ENCODE peak calls at places on chromosome 14, in four cellular contexts. G is substantia nigra, W is RWPE1, S is astrocyte of the spinal cord. Y is an unnamed sample.

GRCh38 chr14:103361868-103362267 is 23.3 kb upstream of the MARK3 start:
- DNase-seq in G (no peak), W (peak), S (peak), Y (no peak)

GRCh38 chr14:69808919-69809808 is 12.1 kb upstream of the SLC10A1 start:
- DNase-seq in G (no peak), W (no peak), S (no peak), Y (no peak)

GRCh38 chr14:21384494-21384851 is 654 bp upstream of the SUPT16H start:
- DNase-seq in G (no peak), W (peak), S (no peak), Y (no peak)

GRCh38 chr14:102503576-102504224 is 5.9 kb downstream of the ANKRD9 start:
- DNase-seq in G (no peak), W (no peak), S (no peak), Y (no peak)

GRCh38 chr14:72024043-72024407 is 91.8 kb downstream of the RGS6 start:
- DNase-seq in G (no peak), W (peak), S (peak), Y (no peak)

GRCh38 chr14:69985456-69985855 is 106.2 kb downstream of the SMOC1 start:
- DNase-seq in G (no peak), W (no peak), S (no peak), Y (no peak)

GRCh38 chr14:78987006-78987405 is 816.8 kb downstream of the NRXN3 start:
- DNase-seq in G (no peak), W (no peak), S (no peak), Y (no peak)

GRCh38 chr14:36505193-36505815 is 14.7 kb downstream of the NKX2-1 start:
- DNase-seq in G (no peak), W (no peak), S (no peak), Y (no peak)

GRCh38 chr14:73662439-73663056 is 17.8 kb downstream of the DNAL1 start:
- DNase-seq in G (no peak), W (peak), S (peak), Y (peak)